ENCODE peak calls at places on chromosomes 5 and 9, in five cellular contexts. E is activated T-cell treated with anti-CD3 and anti-CD28 coated beads, Interleukin-2, amount 50 U/mL, for 48 hours; F is fibroblast of pulmonary artery; P is heart left ventricle; J is NCI-H1930. B is an unnamed sample.

GRCh38 chr5:132677191-132677590 is 3.4 kb downstream of the IL4 start:
- DNase-seq in E (no peak), F (peak; percentile 78), P (no peak), J (no peak), B (peak; percentile 81)

GRCh38 chr5:111585291-111585690 is 73.0 kb upstream of the STARD4 start:
- DNase-seq in E (no peak), F (no peak), P (no peak), J (no peak), B (no peak)

GRCh38 chr5:151950681-151951080 is 26.0 kb upstream of the GLRA1 start:
- DNase-seq in E (no peak), F (no peak), P (no peak), J (no peak), B (no peak)

GRCh38 chr9:25374281-25374680 is 304.0 kb downstream of the TUSC1 start:
- DNase-seq in E (no peak), F (no peak), P (no peak), J (no peak), B (no peak)

GRCh38 chr5:96562614-96563013 is 99.6 kb upstream of the CAST start:
- DNase-seq in E (no peak), F (peak; percentile 51), P (no peak), J (no peak), B (peak; percentile 55)

GRCh38 chr9:136171801-136172411 is 33.0 kb downstream of the LHX3 start:
- DNase-seq in E (no peak), F (no peak), P (peak; percentile 9), J (no peak), B (no peak)

GRCh38 chr9:104073770-104074133 is 20.4 kb upstream of the SMC2 start:
- DNase-seq in E (no peak), F (peak; percentile 4), P (no peak), J (no peak), B (no peak)

GRCh38 chr5:82603280-82603987 is 325.3 kb upstream of the RPS23 start:
- DNase-seq in E (no peak), F (no peak), P (no peak), J (no peak), B (no peak)

GRCh38 chr5:179927834-179928233 is 20.1 kb upstream of the TBC1D9B start:
- DNase-seq in E (no peak), F (no peak), P (no peak), J (no peak), B (no peak)

GRCh38 chr9:94624621-94625020 is 14.7 kb downstream of the FBP1 start:
- DNase-seq in E (no peak), F (no peak), P (no peak), J (no peak), B (no peak)